ENCODE peak calls at places on chromosome 21, in four cellular contexts. N, G, C and Q are unnamed samples.

GRCh38 chr21:21463456-21463855 is 465.2 kb downstream of the NCAM2 start:
- DNase-seq in C (no peak), N (no peak), G (no peak), Q (no peak)

GRCh38 chr21:36747815-36748381 is 49.0 kb downstream of the SIM2 start:
- DNase-seq in N (peak), C (no peak), G (peak), Q (peak)

GRCh38 chr21:35831230-35831629 is 229.1 kb downstream of the SETD4 start:
- DNase-seq in C (no peak), G (no peak), N (no peak), Q (no peak)

GRCh38 chr21:31265293-31265692 is 78.8 kb downstream of the TIAM1 start:
- DNase-seq in G (no peak), N (no peak), C (no peak), Q (no peak)

GRCh38 chr21:22575165-22575584 is 1577.0 kb downstream of the NCAM2 start:
- DNase-seq in G (no peak), N (peak), C (no peak), Q (peak)

GRCh38 chr21:38322551-38322950 is 65.8 kb downstream of the KCNJ15 start:
- DNase-seq in C (no peak), G (no peak), N (no peak), Q (no peak)

GRCh38 chr21:35229290-35229689 is 180.2 kb upstream of the RUNX1 start:
- DNase-seq in G (no peak), N (peak), C (no peak), Q (no peak)

GRCh38 chr21:26055010-26055409 is 115.6 kb downstream of the APP start:
- DNase-seq in N (no peak), G (no peak), C (no peak), Q (no peak)

GRCh38 chr21:25691931-25692330 is 42.8 kb downstream of the ATP5PF start:
- DNase-seq in N (no peak), C (no peak), G (no peak), Q (no peak)

GRCh38 chr21:39088831-39089380 is 94.3 kb downstream of the PSMG1 start:
- DNase-seq in C (no peak), G (peak), N (peak), Q (no peak)

GRCh38 chr21:35814858-35815619 is 245.3 kb downstream of the SETD4 start:
- DNase-seq in C (no peak), G (no peak), N (no peak), Q (no peak)

GRCh38 chr21:31370893-31371652 is 27.0 kb upstream of the TIAM1 start:
- DNase-seq in N (no peak), C (no peak), G (no peak), Q (no peak)

GRCh38 chr21:42570362-42570761 is 56.7 kb downstream of the SLC37A1 start:
- DNase-seq in C (no peak), N (no peak), G (no peak), Q (no peak)

GRCh38 chr21:38646213-38646837 is 148.0 kb upstream of the ERG start:
- DNase-seq in C (no peak), G (no peak), N (no peak), Q (no peak)

GRCh38 chr21:32425628-32426027 is 13.1 kb downstream of the EVA1C start:
- DNase-seq in N (peak), C (no peak), G (no peak), Q (no peak)

GRCh38 chr21:42652527-42653491 is 612 bp upstream of the PDE9A start:
- DNase-seq in C (no peak), G (peak), N (no peak), Q (peak)

GRCh38 chr21:42829417-42829816 is 49.9 kb downstream of the WDR4 start:
- DNase-seq in G (no peak), C (no peak), N (no peak), Q (no peak)

GRCh38 chr21:41865002-41865777 is 14.0 kb downstream of the PRDM15 start:
- DNase-seq in G (no peak), N (peak), C (peak), Q (no peak)

GRCh38 chr21:30354308-30355005 is 6.1 kb upstream of the KRTAP23-1 start:
- DNase-seq in C (no peak), G (no peak), N (no peak), Q (no peak)

GRCh38 chr21:37370152-37371040 is 3.8 kb downstream of the DYRK1A start:
- DNase-seq in G (no peak), C (no peak), N (peak), Q (no peak)

GRCh38 chr21:36717901-36718465 is 19.1 kb downstream of the SIM2 start:
- DNase-seq in N (no peak), C (no peak), G (no peak), Q (no peak)

GRCh38 chr21:38953516-38953915 is 147.8 kb downstream of the ETS2 start:
- DNase-seq in G (no peak), N (no peak), C (no peak), Q (no peak)

GRCh38 chr21:14584357-14585095 is 38.4 kb upstream of the SAMSN1 start:
- DNase-seq in G (no peak), C (no peak), N (peak), Q (no peak)

GRCh38 chr21:39085843-39086415 is 97.3 kb downstream of the PSMG1 start:
- DNase-seq in G (no peak), C (no peak), N (no peak), Q (no peak)

GRCh38 chr21:17796037-17796403 is 23.1 kb downstream of the C21orf91 start:
- DNase-seq in N (no peak), G (peak), C (no peak), Q (no peak)

GRCh38 chr21:46553993-46554392 is 50.9 kb downstream of the S100B start:
- DNase-seq in G (no peak), C (no peak), N (no peak), Q (no peak)

GRCh38 chr21:32009263-32009662 is 136.4 kb downstream of the HUNK start:
- DNase-seq in C (no peak), N (no peak), G (no peak), Q (no peak)

GRCh38 chr21:36323032-36323431 is 3.0 kb downstream of the MORC3 start:
- DNase-seq in G (no peak), C (no peak), N (peak), Q (no peak)

GRCh38 chr21:18603246-18603645 is 199.7 kb upstream of the TMPRSS15 start:
- DNase-seq in N (no peak), G (no peak), C (no peak), Q (no peak)

GRCh38 chr21:37364722-37365121 is 1.9 kb upstream of the DYRK1A start:
- DNase-seq in N (peak), C (no peak), G (no peak), Q (no peak)

GRCh38 chr21:10430007-10430406 is 91.4 kb upstream of the TPTE start:
- DNase-seq in N (no peak), G (no peak), C (no peak), Q (no peak)

GRCh38 chr21:18840239-18840638 is 436.7 kb upstream of the TMPRSS15 start:
- DNase-seq in N (peak), C (no peak), G (no peak), Q (peak)

GRCh38 chr21:14964658-14965057 is 100.1 kb downstream of the NRIP1 start:
- DNase-seq in N (no peak), C (no peak), G (no peak), Q (no peak)

GRCh38 chr21:43703068-43703880 is 15.7 kb upstream of the PDXK start:
- DNase-seq in C (no peak), G (peak), N (peak), Q (peak)

GRCh38 chr21:41130883-41131282 is 37.1 kb upstream of the BACE2 start:
- DNase-seq in C (no peak), N (no peak), G (no peak), Q (no peak)

GRCh38 chr21:20783611-20784010 is 214.6 kb upstream of the NCAM2 start:
- DNase-seq in C (no peak), G (no peak), N (no peak), Q (no peak)

GRCh38 chr21:37565530-37566223 is 199.1 kb downstream of the DYRK1A start:
- DNase-seq in G (peak), C (no peak), N (peak), Q (no peak)

DNA sequence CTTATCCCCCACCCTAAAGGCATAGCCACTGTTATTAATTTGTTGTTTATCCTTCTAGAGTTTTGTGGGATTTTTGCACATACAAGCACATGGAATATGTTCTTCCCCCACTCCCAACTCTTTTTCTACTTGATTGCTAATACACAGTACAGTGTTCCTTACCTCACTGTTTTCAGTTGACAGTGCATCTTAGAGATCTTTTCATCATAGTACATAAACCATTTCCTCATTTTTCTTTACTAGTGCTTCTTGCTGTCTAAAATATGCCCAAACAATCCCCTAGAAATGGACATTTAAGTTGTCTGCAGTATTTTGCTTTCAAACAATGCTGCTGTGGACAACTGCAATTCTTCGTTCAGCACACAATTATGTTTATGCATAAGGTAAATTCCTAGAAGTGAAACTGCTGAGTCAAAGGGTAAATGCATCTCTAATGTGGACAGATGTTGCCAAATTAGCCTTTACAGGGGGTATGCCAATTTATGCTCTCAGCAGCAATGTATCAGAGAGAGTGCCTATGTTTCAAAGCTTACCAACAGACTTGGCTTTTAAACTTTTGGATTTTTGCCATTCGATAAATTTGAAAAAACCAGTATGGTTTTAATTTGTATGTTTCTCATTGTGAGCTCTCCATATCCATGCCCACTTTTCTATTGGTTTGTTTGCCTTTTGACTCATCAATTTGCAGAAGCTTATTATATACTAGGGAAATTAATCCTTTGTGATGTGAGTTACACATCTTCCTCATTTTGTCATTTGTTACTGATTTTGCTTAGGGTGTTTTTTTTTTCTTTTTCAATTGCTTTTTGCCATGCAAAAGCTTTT is 132.6 kb downstream of the MRPS6 start:
- DNase-seq in N (no peak), C (peak), G (no peak), Q (no peak)
- TF ChIP-seq CREM in N (no peak), C (no peak), G (no peak), Q (no peak)

DNA sequence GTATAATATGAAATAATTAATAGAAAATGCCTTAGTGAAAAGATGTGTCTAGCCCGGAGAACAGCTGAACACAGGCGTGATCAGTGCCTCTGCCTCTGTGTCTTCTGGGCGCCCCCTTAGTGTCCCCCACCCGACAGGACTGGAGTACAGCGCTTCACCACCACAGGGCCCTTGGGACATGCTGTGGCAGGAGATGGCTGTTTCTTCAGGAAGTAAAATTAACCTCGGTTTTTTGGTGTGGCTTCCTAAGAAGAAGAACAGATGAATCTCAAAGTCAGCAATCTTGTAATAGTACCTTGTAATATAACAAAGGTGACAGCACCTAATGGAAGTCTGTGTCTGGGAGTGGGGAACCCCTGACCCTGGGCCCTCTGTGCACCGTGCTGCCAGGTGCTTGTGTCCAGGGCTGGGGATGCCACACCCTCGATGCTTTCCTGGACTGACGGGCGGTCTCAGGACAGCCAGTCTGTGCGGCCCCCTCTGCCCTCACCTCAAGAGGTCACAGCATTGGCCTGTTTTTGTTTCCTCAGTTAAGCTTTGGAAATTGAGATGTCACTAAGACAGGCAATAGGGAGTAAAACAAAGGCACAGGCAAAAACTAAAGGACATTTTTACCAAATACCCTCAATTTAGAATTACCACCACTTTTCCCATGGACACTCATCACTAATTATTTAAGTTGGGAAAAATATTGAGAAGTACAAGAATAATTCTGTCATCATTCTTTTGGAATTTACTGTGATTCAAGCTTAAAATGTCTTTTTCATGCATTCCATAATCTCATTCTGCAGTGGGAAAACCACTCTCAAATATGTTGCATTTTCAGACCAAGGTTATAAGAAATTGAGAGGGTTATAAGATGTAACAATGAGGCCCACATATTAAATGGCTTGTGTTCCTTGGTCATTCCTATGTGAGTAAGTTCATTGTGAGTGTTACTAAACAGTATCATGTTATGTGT is 79.3 kb downstream of the ADARB1 start:
- DNase-seq in G (no peak), N (no peak), C (no peak), Q (no peak)
- TF ChIP-seq NR2C2 in G (no peak), N (no peak), C (no peak), Q (no peak)

DNA sequence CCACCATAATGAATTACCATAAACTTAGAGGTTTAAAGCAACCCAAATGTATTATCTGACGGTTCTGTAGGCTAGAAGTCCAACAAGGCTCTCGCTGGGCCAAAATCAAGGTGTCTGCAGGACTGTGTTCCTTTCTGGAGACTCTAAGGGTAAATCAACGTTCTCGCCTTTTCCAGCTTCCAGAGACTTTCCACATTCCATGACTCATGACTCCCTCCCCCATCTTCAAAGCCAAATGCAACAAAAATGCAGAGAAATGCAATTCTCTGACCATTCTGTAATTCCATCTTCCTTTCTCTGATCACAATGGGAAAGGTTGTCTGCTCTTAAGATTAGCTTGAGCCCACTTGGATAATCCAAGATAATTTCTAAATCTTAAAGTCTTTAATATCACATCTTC is 287.1 kb downstream of the LTN1 start:
- DNase-seq in C (no peak), G (no peak), N (no peak), Q (no peak)
- TF ChIP-seq CREM in C (no peak), G (no peak), N (no peak), Q (no peak)

DNA sequence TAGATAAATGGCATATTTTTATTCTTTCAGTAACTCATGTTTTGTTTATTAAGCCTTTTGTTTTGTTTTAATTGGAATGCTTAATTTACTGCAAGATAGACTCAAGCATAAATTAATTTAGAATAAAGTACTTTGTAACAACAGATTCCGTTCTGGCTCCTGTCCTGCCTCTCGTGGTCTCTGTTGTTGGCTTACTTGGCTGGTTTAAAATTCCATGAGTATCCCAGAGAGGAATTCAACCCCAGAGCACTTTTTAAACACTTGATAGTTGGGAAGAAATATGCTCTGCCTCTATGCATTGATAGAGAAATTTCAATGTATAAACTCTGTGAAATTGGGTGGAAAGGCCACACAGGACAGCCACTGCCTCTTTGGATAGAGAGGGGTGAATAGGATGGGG is 89.7 kb downstream of the ATP5PO start:
- DNase-seq in G (no peak), N (no peak), C (no peak), Q (no peak)
- TF ChIP-seq NR2C2 in G (no peak), N (no peak), C (no peak), Q (no peak)